ENCODE peak calls at places on chromosomes 7 and 10, in six cellular contexts. E is mucosa of descending colon, G is AG09309, W is psoas muscle, P is choroid plexus epithelial cell, L is skeletal muscle cell. M is an unnamed sample.

GRCh38 chr10:101718681-101719275 is 23.8 kb upstream of the FBXW4 start:
- DNase-seq in P (peak; percentile 55), G (no peak), E (no peak), W (no peak), L (no peak), M (no peak)

GRCh38 chr7:150831851-150832250 is 20.5 kb upstream of the AOC1 start:
- DNase-seq in G (no peak), W (no peak), E (no peak), L (no peak), P (no peak), M (no peak)

GRCh38 chr10:52900564-52900963 is 128.0 kb upstream of the MBL2 start:
- DNase-seq in G (no peak), P (no peak), E (no peak), L (no peak), W (no peak), M (no peak)

GRCh38 chr10:132441818-132442217 is 44.8 kb downstream of the PWWP2B start:
- DNase-seq in L (no peak), G (no peak), P (no peak), E (peak; percentile 21), W (no peak), M (no peak)

GRCh38 chr10:63103971-63104409 is 29.1 kb upstream of the NRBF2 start:
- DNase-seq in E (no peak), W (no peak), L (no peak), P (no peak), G (no peak), M (no peak)

GRCh38 chr10:124966008-124966407 is 24.1 kb downstream of the ZRANB1 start:
- DNase-seq in W (no peak), L (no peak), G (no peak), E (no peak), P (peak; percentile 46), M (no peak)

GRCh38 chr10:102395677-102396197 is at the start of gene NFKB2:
- DNase-seq in L (no peak), W (no peak), G (no peak), P (peak; percentile 42), E (no peak), M (no peak)

GRCh38 chr10:58322072-58322834 is 12.6 kb upstream of the UBE2D1 start:
- DNase-seq in L (no peak), W (no peak), E (no peak), G (no peak), P (peak; percentile 87), M (no peak)

GRCh38 chr10:103800789-103801540 is 54.4 kb downstream of the SH3PXD2A start:
- DNase-seq in L (no peak), E (no peak), G (no peak), W (peak; percentile 40), P (no peak), M (no peak)

GRCh38 chr7:2247141-2247985 is 5.3 kb downstream of the NUDT1 start:
- DNase-seq in G (no peak), L (no peak), E (no peak), W (no peak), P (peak; percentile 36), M (no peak)

GRCh38 chr7:127447326-127447945 is 54.9 kb upstream of the ZNF800 start:
- DNase-seq in W (no peak), G (peak; percentile 5), P (peak; percentile 73), E (peak; percentile 33), L (peak; percentile 15), M (no peak)

GRCh38 chr7:15628876-15629275 is 57.6 kb downstream of the MEOX2 start:
- DNase-seq in G (peak; percentile 7), E (no peak), L (peak; percentile 15), P (peak; percentile 26), W (no peak), M (no peak)

GRCh38 chr7:158963780-158964222 is 107.4 kb downstream of the DYNC2I1 start:
- DNase-seq in P (no peak), W (no peak), L (no peak), E (peak; percentile 36), G (no peak), M (no peak)

GRCh38 chr10:118342638-118343020 is 505 bp upstream of the FAM204A start:
- DNase-seq in P (peak; percentile 10), G (no peak), E (no peak), W (no peak), L (no peak), M (no peak)

GRCh38 chr7:13111230-13111629 is 423.8 kb downstream of the ARL4A start:
- DNase-seq in G (no peak), W (no peak), E (no peak), L (no peak), P (no peak), M (no peak)

GRCh38 chr7:105227391-105227790 is 161.3 kb downstream of the SRPK2 start:
- DNase-seq in P (no peak), E (no peak), G (no peak), L (no peak), W (no peak), M (no peak)

GRCh38 chr7:155969192-155969929 is 157.1 kb upstream of the SHH start:
- DNase-seq in W (no peak), E (no peak), L (no peak), G (no peak), P (no peak), M (no peak)

GRCh38 chr10:88070080-88070880 is 206.9 kb downstream of the PTEN start:
- DNase-seq in E (no peak), W (no peak), L (peak; percentile 69), P (peak; percentile 52), G (no peak), M (no peak)

GRCh38 chr10:23556727-23557440 is 118.0 kb downstream of the OTUD1 start:
- DNase-seq in G (peak; percentile 14), P (peak; percentile 20), L (peak; percentile 10), E (no peak), W (no peak), M (peak; percentile 3)

DNA sequence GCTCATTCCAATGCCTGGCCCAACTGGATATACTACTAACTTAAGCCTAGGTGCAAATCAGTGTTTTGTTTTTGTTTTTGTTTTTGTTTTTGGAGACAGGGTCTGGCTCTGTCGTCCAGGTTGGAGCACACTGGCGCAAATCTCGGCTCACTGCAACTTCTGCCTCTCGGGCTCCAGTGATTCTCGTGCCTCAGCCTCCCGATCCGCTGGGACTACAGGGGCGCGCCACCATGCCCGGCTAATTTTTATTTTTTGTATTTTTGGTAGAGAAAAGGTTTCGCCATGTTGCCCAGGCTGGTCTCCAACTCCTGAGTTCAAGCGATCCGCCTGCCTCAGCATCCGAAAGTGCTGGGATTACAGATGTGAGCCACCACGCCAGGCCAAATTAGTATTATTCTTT is 1.6 kb downstream of the PPP3CB start:
- DNase-seq in L (no peak), W (no peak), E (no peak), P (no peak), G (no peak), M (no peak)
- H3K4me3 ChIP-seq in L (peak overlapping the region; percentile 84), W (peak overlapping the region; percentile 90), E (no peak overlapping the region), P (peak overlapping the region; percentile 91), G (peak overlapping the region; percentile 19), M (peak overlapping the region; percentile 74)

GRCh38 chr10:73073627-73074026 is 23.0 kb downstream of the P4HA1 start:
- DNase-seq in L (no peak), E (no peak), P (no peak), G (no peak), W (no peak), M (no peak)

GRCh38 chr10:73079779-73080178 is 16.9 kb downstream of the P4HA1 start:
- DNase-seq in P (no peak), E (no peak), L (no peak), G (no peak), W (no peak), M (no peak)

GRCh38 chr10:73075829-73076228 is 20.8 kb downstream of the P4HA1 start:
- DNase-seq in E (no peak), P (no peak), G (no peak), L (no peak), W (no peak), M (no peak)

GRCh38 chr10:73076361-73077183 is 20.1 kb downstream of the P4HA1 start:
- DNase-seq in W (no peak), L (peak; percentile 21), E (no peak), P (peak; percentile 89), G (no peak), M (peak; percentile 74)
- H3K4me3 ChIP-seq in W (peak overlapping the region; percentile 51), L (no peak overlapping the region), E (no peak overlapping the region), P (peak overlapping the region; percentile 11), G (no peak overlapping the region), M (no peak overlapping the region)

GRCh38 chr7:73768661-73769480 is 1.2 kb downstream of the CLDN3 start:
- DNase-seq in L (no peak), P (no peak), W (peak; percentile 39), G (no peak), E (peak; percentile 55), M (no peak)

GRCh38 chr7:73766556-73767229 is 3.4 kb downstream of the CLDN3 start:
- DNase-seq in E (peak; percentile 57), L (no peak), W (peak; percentile 12), G (no peak), P (no peak), M (no peak)

GRCh38 chr7:73770860-73771665 is 993 bp upstream of the CLDN3 start:
- DNase-seq in W (peak; percentile 32), E (peak; percentile 36), P (no peak), L (no peak), G (no peak), M (no peak)

GRCh38 chr7:73770002-73770859 is at the start of gene CLDN3:
- DNase-seq in P (no peak), L (no peak), E (peak; percentile 97), W (peak; percentile 48), G (no peak), M (no peak)

DNA sequence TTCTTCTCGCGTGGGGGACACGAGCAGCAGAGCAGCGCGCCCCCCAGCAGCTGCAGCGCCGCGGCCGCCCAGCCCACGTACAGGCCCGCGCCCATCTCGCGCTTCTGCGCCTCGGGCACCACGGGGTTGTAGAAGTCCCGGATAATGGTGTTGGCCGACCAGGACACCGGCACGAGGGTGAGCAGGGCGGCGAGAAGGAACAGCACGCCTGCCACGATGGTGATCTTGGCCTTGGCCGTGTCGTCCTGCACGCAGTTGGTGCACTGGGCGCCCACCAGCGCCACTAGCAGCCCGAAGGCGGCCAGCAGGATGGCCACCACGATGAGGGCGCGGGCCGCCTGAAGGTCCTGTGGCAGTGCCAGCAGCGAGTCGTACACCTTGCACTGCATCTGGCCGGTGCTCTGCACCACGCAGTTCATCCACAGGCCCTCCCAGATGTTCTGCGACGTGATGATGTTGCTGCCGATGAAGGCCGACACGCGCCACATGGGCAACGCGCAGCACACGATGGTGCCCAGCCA is 529 bp downstream of the CLDN3 start:
- DNase-seq in W (peak; percentile 30), G (no peak), E (peak; percentile 62), P (no peak), L (no peak), M (no peak)
- H3K4me3 ChIP-seq in W (peak overlapping the region; percentile 44), G (no peak overlapping the region), E (peak overlapping the region; percentile 70), P (no peak overlapping the region), L (no peak overlapping the region), M (no peak overlapping the region)

DNA sequence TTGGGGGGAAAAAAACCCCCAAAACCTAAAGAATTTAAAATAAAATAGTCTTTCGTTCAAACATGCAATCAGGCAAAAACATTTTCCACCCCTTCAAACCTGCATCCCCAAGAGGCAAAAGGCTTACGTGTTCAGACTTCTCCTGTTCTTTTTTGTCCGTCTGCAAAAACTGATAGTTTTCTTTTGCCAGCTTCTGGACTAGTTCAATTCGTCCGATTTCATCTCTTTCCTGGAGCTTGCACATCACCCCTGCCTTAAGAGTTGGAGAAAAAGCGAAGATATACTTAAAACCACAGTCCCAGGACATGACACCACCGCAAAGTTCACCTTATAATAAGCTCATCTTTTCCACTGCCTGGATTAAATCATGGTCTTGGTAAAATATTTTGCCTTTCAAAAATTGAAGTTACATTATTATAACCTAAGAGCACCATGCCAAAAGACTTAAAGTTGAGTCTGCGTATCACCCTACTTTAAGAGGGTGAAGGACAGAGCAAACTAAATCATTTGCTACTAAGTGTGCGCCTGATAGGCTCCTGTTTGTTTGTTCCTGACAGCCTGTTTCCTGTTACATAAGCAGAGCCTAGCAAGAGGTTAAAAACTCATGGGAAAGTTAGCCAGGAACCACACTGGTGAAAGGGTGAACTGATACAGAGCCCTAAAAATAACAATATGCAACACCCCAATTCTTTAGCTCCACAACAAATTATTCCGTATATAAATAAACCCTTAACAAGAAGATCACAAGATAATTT is 137.0 kb downstream of the RAPGEF5 start:
- DNase-seq in W (no peak), P (peak; percentile 73), L (no peak), G (no peak), E (no peak), M (no peak)
- H3K4me3 ChIP-seq in W (peak overlapping the region; percentile 56), P (peak overlapping the region; percentile 24), L (no peak overlapping the region), G (no peak overlapping the region), E (no peak overlapping the region), M (no peak overlapping the region)